ENCODE peak calls at places on chromosomes 7 and 10, in seven cellular contexts. M is IMR-90, F is mesendoderm, Z is H1, Q is H9, P is neuronal stem cell, G is trophoblast cell. Y is an unnamed sample.

GRCh38 chr7:119545118-119545517 is 727.9 kb upstream of the KCND2 start:
- DNase-seq in Z (no peak), M (peak; percentile 26), P (no peak), F (peak; percentile 1), G (no peak), Q (no peak), Y (peak; percentile 22)

GRCh38 chr10:12501851-12502525 is 152.6 kb downstream of the CAMK1D start:
- DNase-seq in Q (no peak), Z (no peak), P (no peak), M (no peak), F (no peak), G (no peak), Y (no peak)

GRCh38 chr10:32943854-32944661 is 14.0 kb downstream of the ITGB1 start:
- DNase-seq in M (no peak), Q (peak; percentile 65), Z (no peak), F (peak; percentile 51), G (no peak), P (no peak), Y (no peak)

GRCh38 chr7:101235522-101235921 is 2.1 kb downstream of the CLDN15 start:
- DNase-seq in F (no peak), Q (no peak), G (no peak), Z (no peak), M (no peak), P (no peak), Y (no peak)

GRCh38 chr10:14606633-14607032 is 168.1 kb downstream of the FAM107B start:
- DNase-seq in F (no peak), Q (no peak), M (no peak), P (no peak), G (no peak), Z (no peak), Y (no peak)

GRCh38 chr7:76315372-76315771 is 12.9 kb downstream of the HSPB1 start:
- DNase-seq in Z (no peak), Q (no peak), G (no peak), P (no peak), F (no peak), M (no peak), Y (no peak)

GRCh38 chr7:108604685-108605077 is 35.0 kb downstream of the DNAJB9 start:
- DNase-seq in G (no peak), F (peak; percentile 46), M (no peak), Z (no peak), P (no peak), Q (no peak), Y (no peak)

GRCh38 chr10:74453151-74453550 is 302.1 kb downstream of the ADK start:
- DNase-seq in Z (no peak), M (no peak), F (no peak), G (no peak), P (no peak), Q (no peak), Y (no peak)

GRCh38 chr7:45184326-45185027 is 26.9 kb downstream of the RAMP3 start:
- DNase-seq in M (no peak), G (no peak), Z (no peak), P (no peak), Q (no peak), F (no peak), Y (no peak)

GRCh38 chr7:31948041-31948440 is 122.2 kb downstream of the PDE1C start:
- DNase-seq in M (peak; percentile 91), G (no peak), F (no peak), Q (no peak), P (no peak), Z (no peak), Y (peak; percentile 92)

GRCh38 chr7:149716007-149716931 is 57.1 kb downstream of the ZNF467 start:
- DNase-seq in M (peak; percentile 23), G (peak; percentile 11), Q (peak; percentile 23), P (no peak), Z (no peak), F (no peak), Y (peak; percentile 24)

GRCh38 chr7:79064187-79064823 is 389.2 kb downstream of the MAGI2 start:
- DNase-seq in Z (no peak), M (peak; percentile 4), F (no peak), P (no peak), G (no peak), Q (no peak), Y (no peak)

GRCh38 chr7:151863386-151864079 is 13.4 kb downstream of the PRKAG2 start:
- DNase-seq in Q (peak; percentile 67), M (no peak), F (peak; percentile 84), Z (no peak), P (no peak), G (peak; percentile 35), Y (no peak)

GRCh38 chr10:14556285-14556956 is 218.3 kb downstream of the FAM107B start:
- DNase-seq in Q (peak; percentile 64), M (peak; percentile 23), G (peak; percentile 37), Z (no peak), F (peak; percentile 71), P (no peak), Y (no peak)

GRCh38 chr7:149717481-149717880 is 55.9 kb downstream of the ZNF467 start:
- DNase-seq in Q (peak; percentile 20), Z (no peak), P (no peak), M (no peak), F (no peak), G (no peak), Y (no peak)

GRCh38 chr7:128790297-128791037 is 1.3 kb upstream of the CCDC136 start:
- DNase-seq in F (peak; percentile 28), Q (peak; percentile 59), P (peak; percentile 21), Z (no peak), G (no peak), M (no peak), Y (no peak)
- H3K9ac ChIP-seq in F (peak overlapping the region; percentile 74), Q (no peak overlapping the region), P (peak overlapping the region; percentile 81), Z (no peak overlapping the region), G (no peak overlapping the region), M (peak overlapping the region; percentile 78), Y (peak overlapping the region; percentile 85)

GRCh38 chr10:132915411-132915810 is 27.0 kb downstream of the CFAP46 start:
- DNase-seq in Q (no peak), G (no peak), F (no peak), Z (no peak), M (no peak), P (no peak), Y (no peak)
- H4K8ac ChIP-seq in Q (no peak overlapping the region), G (no peak overlapping the region), F (no peak overlapping the region), Z (no peak overlapping the region), M (no peak overlapping the region), P (no peak overlapping the region), Y (no peak overlapping the region)

GRCh38 chr7:37961251-37961650 is 40.8 kb downstream of the EPDR1 start:
- DNase-seq in G (no peak), Q (no peak), P (no peak), F (no peak), M (no peak), Z (no peak), Y (no peak)

GRCh38 chr7:37957236-37957970 is 37.0 kb downstream of the EPDR1 start:
- DNase-seq in G (no peak), Z (no peak), Q (no peak), F (no peak), M (no peak), P (no peak), Y (no peak)

GRCh38 chr7:37960483-37960882 is 40.0 kb downstream of the EPDR1 start:
- DNase-seq in G (no peak), Z (no peak), M (no peak), P (no peak), F (no peak), Q (no peak), Y (no peak)

GRCh38 chr7:37952240-37952639 is 31.8 kb downstream of the EPDR1 start:
- DNase-seq in Z (no peak), F (no peak), P (no peak), Q (no peak), M (no peak), G (no peak), Y (no peak)

DNA sequence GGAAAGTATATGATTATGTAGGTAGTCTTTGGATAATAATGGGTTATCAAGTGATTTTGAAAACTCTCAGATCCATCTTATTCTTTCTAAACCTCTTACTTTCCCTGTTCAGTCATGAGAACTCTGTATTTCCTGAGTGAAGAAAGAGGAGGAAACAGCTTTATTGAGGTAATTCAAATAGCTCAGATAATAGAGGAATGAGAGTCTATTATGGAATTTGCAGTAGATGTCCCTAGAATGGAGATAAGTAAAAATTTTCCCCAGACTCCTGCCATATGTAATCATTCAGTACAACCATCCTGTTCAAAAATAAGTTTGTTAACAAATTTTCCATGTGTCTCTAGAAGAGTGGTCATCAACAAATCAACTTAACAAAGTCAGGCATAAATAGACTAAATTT is 36.4 kb downstream of the EPDR1 start:
- DNase-seq in M (no peak), F (no peak), Q (no peak), P (no peak), G (no peak), Z (no peak), Y (no peak)
- H3K9ac ChIP-seq in M (no peak overlapping the region), F (no peak overlapping the region), Q (no peak overlapping the region), P (no peak overlapping the region), G (no peak overlapping the region), Z (no peak overlapping the region), Y (no peak overlapping the region)

GRCh38 chr10:36393800-36394199 is 731.6 kb upstream of the ANKRD30A start:
- DNase-seq in Z (no peak), G (no peak), F (no peak), Q (no peak), P (no peak), M (no peak), Y (peak; percentile 20)
- H4K8ac ChIP-seq in Z (no peak overlapping the region), G (no peak overlapping the region), F (no peak overlapping the region), Q (no peak overlapping the region), P (no peak overlapping the region), M (no peak overlapping the region), Y (no peak overlapping the region)

GRCh38 chr10:122939133-122939532 is 14.9 kb downstream of the C10orf88 start:
- DNase-seq in F (no peak), P (no peak), G (no peak), Q (no peak), Z (no peak), M (no peak), Y (no peak)
- H3K9ac ChIP-seq in F (no peak overlapping the region), P (no peak overlapping the region), G (no peak overlapping the region), Q (no peak overlapping the region), Z (no peak overlapping the region), M (no peak overlapping the region), Y (no peak overlapping the region)

DNA sequence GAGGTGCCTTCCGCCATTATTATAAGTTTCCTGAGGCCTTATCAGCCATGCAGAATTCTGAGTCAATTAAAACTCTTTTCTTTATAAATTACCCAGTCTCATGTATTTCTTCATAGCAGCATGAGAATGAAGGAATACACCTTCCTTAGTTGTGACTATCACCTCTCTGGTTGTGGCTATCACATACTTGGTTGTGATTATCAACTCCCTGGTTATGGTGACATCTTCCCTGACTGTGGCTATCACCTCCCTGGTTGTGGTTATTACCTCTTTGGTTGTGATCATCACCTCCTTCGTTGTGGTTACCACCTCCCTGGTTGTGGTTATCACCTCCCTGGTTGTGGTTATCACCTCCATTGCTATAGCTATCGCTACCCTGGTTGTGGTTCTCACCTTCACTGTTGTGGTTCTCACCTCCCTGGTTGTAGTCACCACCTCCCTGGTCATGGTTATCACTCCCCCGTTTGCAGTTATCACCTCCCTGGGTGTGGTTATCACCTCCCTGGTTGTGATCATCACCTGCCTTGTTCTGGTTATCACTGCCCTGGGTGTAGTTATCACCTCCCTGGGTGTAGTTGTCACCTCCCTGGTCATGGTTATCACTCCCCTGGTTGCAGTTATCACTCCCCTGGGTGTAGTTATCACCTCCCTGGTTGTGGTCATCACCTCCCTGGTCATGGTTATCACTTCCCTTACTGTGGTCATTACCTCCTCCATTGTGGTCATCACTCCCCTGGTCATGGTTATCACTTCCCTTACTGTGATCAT is 105.9 kb downstream of the GPR26 start:
- DNase-seq in Q (no peak), G (no peak), Z (no peak), F (peak; percentile 38), P (no peak), M (no peak), Y (no peak)
- H4K8ac ChIP-seq in Q (no peak overlapping the region), G (no peak overlapping the region), Z (no peak overlapping the region), F (no peak overlapping the region), P (no peak overlapping the region), M (no peak overlapping the region), Y (no peak overlapping the region)

GRCh38 chr7:121428857-121429489 is 32.9 kb upstream of the FAM3C start:
- DNase-seq in Z (no peak), M (peak; percentile 10), G (peak; percentile 87), P (no peak), Q (no peak), F (peak; percentile 71), Y (peak; percentile 45)
- H3K9ac ChIP-seq in Z (no peak overlapping the region), M (no peak overlapping the region), G (no peak overlapping the region), P (no peak overlapping the region), Q (no peak overlapping the region), F (no peak overlapping the region), Y (no peak overlapping the region)

Y was measured in mesenchymal stem cell.